ENCODE peak calls at places on chromosomes 4 and X, in ten cellular contexts. One of them, this sample, is unnamed. For H3K4me1, the result is how much of the 10 kb centered on the place peaks cover.

GRCh38 chrX:1190596-1191145 is 21.8 kb downstream of the CRLF2 start:
- DNase-seq in left lung: no peak
- DNase-seq in body of pancreas: no peak
- DNase-seq in lower lobe of right lung: no peak
- DNase-seq in MM.1S: no peak
- DNase-seq in transverse colon: no peak
- DNase-seq in testis: no peak
- DNase-seq in left ventricle myocardium inferior: no peak
- DNase-seq in IMR-90: no peak
- DNase-seq in lung: no peak
- DNase-seq in this sample: no peak

GRCh38 chr4:6134612-6135220 is 65.6 kb downstream of the JAKMIP1 start:
- DNase-seq in left lung: no peak
- DNase-seq in body of pancreas: no peak
- DNase-seq in lower lobe of right lung: no peak
- DNase-seq in MM.1S: peak
- DNase-seq in transverse colon: no peak
- DNase-seq in testis: peak
- DNase-seq in left ventricle myocardium inferior: no peak
- DNase-seq in IMR-90: no peak
- DNase-seq in lung: no peak
- DNase-seq in this sample: no peak

GRCh38 chrX:155094468-155095061 is 23.3 kb downstream of the BRCC3 start:
- DNase-seq in left lung: no peak
- DNase-seq in body of pancreas: peak
- DNase-seq in lower lobe of right lung: no peak
- DNase-seq in MM.1S: peak
- DNase-seq in transverse colon: no peak
- DNase-seq in testis: no peak
- DNase-seq in left ventricle myocardium inferior: no peak
- DNase-seq in IMR-90: peak
- DNase-seq in lung: no peak
- DNase-seq in this sample: peak

GRCh38 chrX:129534816-129535578 is 5.1 kb upstream of the OCRL start:
- DNase-seq in left lung: no peak
- DNase-seq in body of pancreas: no peak
- DNase-seq in lower lobe of right lung: no peak
- DNase-seq in MM.1S: no peak
- DNase-seq in transverse colon: no peak
- DNase-seq in testis: no peak
- DNase-seq in left ventricle myocardium inferior: no peak
- DNase-seq in IMR-90: peak
- DNase-seq in lung: no peak
- DNase-seq in this sample: no peak

GRCh38 chrX:125262836-125263235 is 56.8 kb upstream of the TEX13C start:
- DNase-seq in left lung: no peak
- DNase-seq in body of pancreas: no peak
- DNase-seq in lower lobe of right lung: no peak
- DNase-seq in MM.1S: no peak
- DNase-seq in transverse colon: no peak
- DNase-seq in testis: no peak
- DNase-seq in left ventricle myocardium inferior: no peak
- DNase-seq in IMR-90: no peak
- DNase-seq in lung: no peak
- DNase-seq in this sample: no peak

GRCh38 chr4:38860788-38861424 is 4.3 kb upstream of the TLR6 start:
- DNase-seq in left lung: no peak
- DNase-seq in body of pancreas: peak
- DNase-seq in lower lobe of right lung: peak
- DNase-seq in MM.1S: peak
- DNase-seq in transverse colon: peak
- DNase-seq in testis: peak
- DNase-seq in left ventricle myocardium inferior: peak
- DNase-seq in IMR-90: peak
- DNase-seq in lung: peak
- DNase-seq in this sample: peak

GRCh38 chr4:186881521-186882220 is 158.0 kb upstream of the FAT1 start:
- DNase-seq in left lung: no peak
- DNase-seq in body of pancreas: no peak
- DNase-seq in lower lobe of right lung: no peak
- DNase-seq in MM.1S: no peak
- DNase-seq in transverse colon: no peak
- DNase-seq in testis: no peak
- DNase-seq in left ventricle myocardium inferior: no peak
- DNase-seq in IMR-90: peak
- DNase-seq in lung: no peak
- DNase-seq in this sample: no peak

GRCh38 chr4:168587326-168588125 is 90.7 kb downstream of the PALLD start:
- DNase-seq in left lung: no peak
- DNase-seq in body of pancreas: no peak
- DNase-seq in lower lobe of right lung: no peak
- DNase-seq in MM.1S: no peak
- DNase-seq in transverse colon: no peak
- DNase-seq in testis: no peak
- DNase-seq in left ventricle myocardium inferior: peak
- DNase-seq in IMR-90: peak
- DNase-seq in lung: no peak
- DNase-seq in this sample: no peak

GRCh38 chr4:135325264-135325663 is 1123.7 kb upstream of the PABPC4L start:
- DNase-seq in left lung: no peak
- DNase-seq in body of pancreas: no peak
- DNase-seq in lower lobe of right lung: no peak
- DNase-seq in MM.1S: peak
- DNase-seq in transverse colon: no peak
- DNase-seq in testis: no peak
- DNase-seq in left ventricle myocardium inferior: no peak
- DNase-seq in IMR-90: no peak
- DNase-seq in lung: no peak
- DNase-seq in this sample: no peak

GRCh38 chr4:146855761-146856160 is 89.9 kb downstream of the TTC29 start:
- DNase-seq in left lung: no peak
- DNase-seq in body of pancreas: no peak
- DNase-seq in lower lobe of right lung: no peak
- DNase-seq in MM.1S: no peak
- DNase-seq in transverse colon: no peak
- DNase-seq in testis: no peak
- DNase-seq in left ventricle myocardium inferior: no peak
- DNase-seq in IMR-90: no peak
- DNase-seq in lung: no peak
- DNase-seq in this sample: no peak
- H3K27ac ChIP-seq in left lung: no peak
- H3K27ac ChIP-seq in body of pancreas: no peak
- H3K27ac ChIP-seq in lower lobe of right lung: no peak
- H3K27ac ChIP-seq in MM.1S: no peak
- H3K27ac ChIP-seq in transverse colon: no peak
- H3K27ac ChIP-seq in testis: no peak
- H3K27ac ChIP-seq in left ventricle myocardium inferior: no peak
- H3K27ac ChIP-seq in IMR-90: no peak
- H3K27ac ChIP-seq in lung: no peak
- H3K27ac ChIP-seq in this sample: no peak

GRCh38 chr4:60326735-60327134 is 873.4 kb upstream of the ADGRL3 start:
- DNase-seq in left lung: no peak
- DNase-seq in body of pancreas: no peak
- DNase-seq in lower lobe of right lung: no peak
- DNase-seq in MM.1S: no peak
- DNase-seq in transverse colon: no peak
- DNase-seq in testis: no peak
- DNase-seq in left ventricle myocardium inferior: no peak
- DNase-seq in IMR-90: no peak
- DNase-seq in lung: no peak
- DNase-seq in this sample: no peak
- TF ChIP-seq CTCF in left lung: no peak
- TF ChIP-seq CTCF in body of pancreas: no peak
- TF ChIP-seq CTCF in lower lobe of right lung: no peak
- TF ChIP-seq CTCF in MM.1S: no peak
- TF ChIP-seq CTCF in transverse colon: no peak
- TF ChIP-seq CTCF in testis: no peak
- TF ChIP-seq CTCF in left ventricle myocardium inferior: no peak
- TF ChIP-seq CTCF in IMR-90: no peak
- TF ChIP-seq CTCF in lung: no peak
- TF ChIP-seq CTCF in this sample: no peak

GRCh38 chr4:87100093-87100634 is 120.3 kb downstream of the KLHL8 start:
- DNase-seq in left lung: no peak
- DNase-seq in body of pancreas: no peak
- DNase-seq in lower lobe of right lung: no peak
- DNase-seq in MM.1S: no peak
- DNase-seq in transverse colon: no peak
- DNase-seq in testis: no peak
- DNase-seq in left ventricle myocardium inferior: no peak
- DNase-seq in IMR-90: no peak
- DNase-seq in lung: no peak
- DNase-seq in this sample: no peak

GRCh38 chr4:87105101-87105852 is 115.1 kb downstream of the KLHL8 start:
- DNase-seq in left lung: no peak
- DNase-seq in body of pancreas: no peak
- DNase-seq in lower lobe of right lung: no peak
- DNase-seq in MM.1S: no peak
- DNase-seq in transverse colon: no peak
- DNase-seq in testis: no peak
- DNase-seq in left ventricle myocardium inferior: no peak
- DNase-seq in IMR-90: no peak
- DNase-seq in lung: no peak
- DNase-seq in this sample: no peak

GRCh38 chr4:87103086-87103485 is 117.3 kb downstream of the KLHL8 start:
- DNase-seq in left lung: no peak
- DNase-seq in body of pancreas: no peak
- DNase-seq in lower lobe of right lung: no peak
- DNase-seq in MM.1S: no peak
- DNase-seq in transverse colon: no peak
- DNase-seq in testis: no peak
- DNase-seq in left ventricle myocardium inferior: no peak
- DNase-seq in IMR-90: no peak
- DNase-seq in lung: no peak
- DNase-seq in this sample: no peak

GRCh38 chr4:87103691-87104187 is 116.7 kb downstream of the KLHL8 start:
- DNase-seq in left lung: no peak
- DNase-seq in body of pancreas: no peak
- DNase-seq in lower lobe of right lung: no peak
- DNase-seq in MM.1S: no peak
- DNase-seq in transverse colon: no peak
- DNase-seq in testis: no peak
- DNase-seq in left ventricle myocardium inferior: no peak
- DNase-seq in IMR-90: peak
- DNase-seq in lung: no peak
- DNase-seq in this sample: no peak

GRCh38 chr4:87101543-87102199 is 118.7 kb downstream of the KLHL8 start:
- DNase-seq in left lung: no peak
- DNase-seq in body of pancreas: no peak
- DNase-seq in lower lobe of right lung: no peak
- DNase-seq in MM.1S: no peak
- DNase-seq in transverse colon: no peak
- DNase-seq in testis: no peak
- DNase-seq in left ventricle myocardium inferior: no peak
- DNase-seq in IMR-90: no peak
- DNase-seq in lung: no peak
- DNase-seq in this sample: no peak
- H3K4me1 ChIP-seq in left lung: under half
- H3K4me1 ChIP-seq in body of pancreas: under half
- H3K4me1 ChIP-seq in lower lobe of right lung: under half
- H3K4me1 ChIP-seq in MM.1S: under half
- H3K4me1 ChIP-seq in transverse colon: under half
- H3K4me1 ChIP-seq in testis: under half
- H3K4me1 ChIP-seq in left ventricle myocardium inferior: half or more
- H3K4me1 ChIP-seq in IMR-90: under half
- H3K4me1 ChIP-seq in lung: under half
- H3K4me1 ChIP-seq in this sample: under half

GRCh38 chr4:2934813-2935761 is 28.1 kb downstream of the NOP14 start:
- DNase-seq in left lung: peak
- DNase-seq in body of pancreas: peak
- DNase-seq in lower lobe of right lung: peak
- DNase-seq in MM.1S: peak
- DNase-seq in transverse colon: peak
- DNase-seq in testis: peak
- DNase-seq in left ventricle myocardium inferior: peak
- DNase-seq in IMR-90: peak
- DNase-seq in lung: peak
- DNase-seq in this sample: peak

GRCh38 chr4:2937146-2937857 is 25.9 kb downstream of the NOP14 start:
- DNase-seq in left lung: peak
- DNase-seq in body of pancreas: no peak
- DNase-seq in lower lobe of right lung: peak
- DNase-seq in MM.1S: no peak
- DNase-seq in transverse colon: peak
- DNase-seq in testis: peak
- DNase-seq in left ventricle myocardium inferior: peak
- DNase-seq in IMR-90: no peak
- DNase-seq in lung: peak
- DNase-seq in this sample: peak

GRCh38 chr4:2936773-2937145 is 26.4 kb downstream of the NOP14 start:
- DNase-seq in left lung: no peak
- DNase-seq in body of pancreas: no peak
- DNase-seq in lower lobe of right lung: no peak
- DNase-seq in MM.1S: no peak
- DNase-seq in transverse colon: no peak
- DNase-seq in testis: peak
- DNase-seq in left ventricle myocardium inferior: peak
- DNase-seq in IMR-90: peak
- DNase-seq in lung: no peak
- DNase-seq in this sample: peak

GRCh38 chr4:2934077-2934812 is 29.0 kb downstream of the NOP14 start:
- DNase-seq in left lung: peak
- DNase-seq in body of pancreas: peak
- DNase-seq in lower lobe of right lung: peak
- DNase-seq in MM.1S: no peak
- DNase-seq in transverse colon: peak
- DNase-seq in testis: peak
- DNase-seq in left ventricle myocardium inferior: peak
- DNase-seq in IMR-90: peak
- DNase-seq in lung: peak
- DNase-seq in this sample: peak

DNA sequence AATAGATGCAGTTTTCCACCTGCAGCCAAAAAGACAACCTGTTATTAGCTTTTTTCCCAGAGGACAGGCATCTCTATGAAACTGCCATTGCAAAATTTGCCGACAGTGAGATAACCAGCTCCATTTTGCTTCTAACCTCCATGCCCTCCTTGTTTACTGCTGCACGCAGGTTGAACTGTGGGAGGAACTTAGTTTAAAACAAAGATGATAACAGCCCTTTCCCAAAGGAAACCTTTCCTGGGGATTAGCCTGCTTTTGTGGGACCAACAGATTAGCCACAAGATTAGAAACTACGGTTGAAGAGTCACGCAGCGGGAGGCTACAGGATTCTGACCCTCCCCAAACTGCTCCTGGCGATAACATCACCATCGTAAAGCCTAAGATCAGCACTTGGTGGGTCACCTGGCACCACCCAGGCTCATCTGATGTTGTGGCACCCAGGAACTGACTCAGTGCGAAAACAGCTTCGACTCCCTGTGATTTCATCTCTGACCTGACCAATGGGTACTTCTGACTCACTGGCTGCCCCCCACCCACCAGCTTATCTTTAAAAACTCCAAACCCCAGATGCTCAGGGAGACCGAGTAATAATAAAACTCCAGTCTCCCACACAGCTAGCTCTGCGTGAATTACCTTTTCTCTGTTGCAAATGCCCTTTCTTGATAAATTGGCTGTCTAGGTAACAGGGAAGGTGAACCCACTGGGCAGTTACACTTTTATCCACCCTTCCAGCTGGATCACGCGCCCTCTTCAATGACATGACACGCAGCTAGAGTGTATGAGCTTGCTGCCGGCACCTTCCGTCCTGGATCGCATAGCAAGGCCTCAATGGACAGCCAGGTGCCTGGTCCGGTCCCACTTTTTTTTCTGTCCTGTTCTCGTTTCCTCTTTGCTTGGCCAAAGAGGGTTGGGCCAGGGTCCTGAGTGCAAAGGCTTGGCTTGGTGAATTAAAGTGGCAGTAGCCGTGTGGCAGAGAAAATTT is 27.2 kb downstream of the NOP14 start:
- DNase-seq in left lung: no peak
- DNase-seq in body of pancreas: no peak
- DNase-seq in lower lobe of right lung: no peak
- DNase-seq in MM.1S: no peak
- DNase-seq in transverse colon: no peak
- DNase-seq in testis: peak
- DNase-seq in left ventricle myocardium inferior: peak
- DNase-seq in IMR-90: no peak
- DNase-seq in lung: no peak
- DNase-seq in this sample: peak
- H3K27ac ChIP-seq in left lung: no peak
- H3K27ac ChIP-seq in body of pancreas: peak
- H3K27ac ChIP-seq in lower lobe of right lung: peak
- H3K27ac ChIP-seq in MM.1S: no peak
- H3K27ac ChIP-seq in transverse colon: peak
- H3K27ac ChIP-seq in testis: no peak
- H3K27ac ChIP-seq in left ventricle myocardium inferior: peak
- H3K27ac ChIP-seq in IMR-90: peak
- H3K27ac ChIP-seq in lung: peak
- H3K27ac ChIP-seq in this sample: peak